ENCODE peak calls at places on chromosomes 11 and 22, in four cellular contexts. One of them, this sample, is unnamed.

GRCh38 chr22:32517488-32517887 is 42.9 kb downstream of the FBXO7 start:
- DNase-seq in cardiac fibroblast: no peak
- DNase-seq in hepatocyte: no peak
- DNase-seq in stimulated activated CD8-positive, alpha-beta memory T cell treated with anti-CD3 and anti-CD28 coated beads, Interleukin-7, amount 100 ng/mL, for 4 hours: no peak
- DNase-seq in this sample: no peak

GRCh38 chr11:66478823-66479740 is 1.2 kb upstream of the DPP3 start:
- DNase-seq in cardiac fibroblast: peak
- DNase-seq in hepatocyte: peak
- DNase-seq in stimulated activated CD8-positive, alpha-beta memory T cell treated with anti-CD3 and anti-CD28 coated beads, Interleukin-7, amount 100 ng/mL, for 4 hours: no peak
- DNase-seq in this sample: no peak

GRCh38 chr22:49689858-49690257 is 137.8 kb downstream of the BRD1 start:
- DNase-seq in cardiac fibroblast: no peak
- DNase-seq in hepatocyte: no peak
- DNase-seq in stimulated activated CD8-positive, alpha-beta memory T cell treated with anti-CD3 and anti-CD28 coated beads, Interleukin-7, amount 100 ng/mL, for 4 hours: no peak
- DNase-seq in this sample: no peak

GRCh38 chr11:17600316-17601205 is 53.5 kb downstream of the OTOG start:
- DNase-seq in cardiac fibroblast: no peak
- DNase-seq in hepatocyte: no peak
- DNase-seq in stimulated activated CD8-positive, alpha-beta memory T cell treated with anti-CD3 and anti-CD28 coated beads, Interleukin-7, amount 100 ng/mL, for 4 hours: no peak
- DNase-seq in this sample: peak

GRCh38 chr11:112884012-112884767 is 77.0 kb upstream of the NCAM1 start:
- DNase-seq in cardiac fibroblast: no peak
- DNase-seq in hepatocyte: no peak
- DNase-seq in stimulated activated CD8-positive, alpha-beta memory T cell treated with anti-CD3 and anti-CD28 coated beads, Interleukin-7, amount 100 ng/mL, for 4 hours: no peak
- DNase-seq in this sample: no peak

GRCh38 chr11:2445107-2445947 is 519 bp downstream of the KCNQ1 start:
- DNase-seq in cardiac fibroblast: no peak
- DNase-seq in hepatocyte: no peak
- DNase-seq in stimulated activated CD8-positive, alpha-beta memory T cell treated with anti-CD3 and anti-CD28 coated beads, Interleukin-7, amount 100 ng/mL, for 4 hours: no peak
- DNase-seq in this sample: peak

GRCh38 chr11:10158461-10158860 is 135.6 kb downstream of the SBF2 start:
- DNase-seq in cardiac fibroblast: no peak
- DNase-seq in hepatocyte: no peak
- DNase-seq in stimulated activated CD8-positive, alpha-beta memory T cell treated with anti-CD3 and anti-CD28 coated beads, Interleukin-7, amount 100 ng/mL, for 4 hours: no peak
- DNase-seq in this sample: no peak

GRCh38 chr11:87081358-87081757 is 43.6 kb downstream of the TMEM135 start:
- DNase-seq in cardiac fibroblast: no peak
- DNase-seq in hepatocyte: no peak
- DNase-seq in stimulated activated CD8-positive, alpha-beta memory T cell treated with anti-CD3 and anti-CD28 coated beads, Interleukin-7, amount 100 ng/mL, for 4 hours: no peak
- DNase-seq in this sample: no peak

GRCh38 chr11:72652133-72652532 is 22.1 kb downstream of the PDE2A start:
- DNase-seq in cardiac fibroblast: no peak
- DNase-seq in hepatocyte: no peak
- DNase-seq in stimulated activated CD8-positive, alpha-beta memory T cell treated with anti-CD3 and anti-CD28 coated beads, Interleukin-7, amount 100 ng/mL, for 4 hours: no peak
- DNase-seq in this sample: no peak

GRCh38 chr11:59173080-59173963 is 1.4 kb downstream of the DTX4 start:
- DNase-seq in cardiac fibroblast: peak
- DNase-seq in hepatocyte: peak
- DNase-seq in stimulated activated CD8-positive, alpha-beta memory T cell treated with anti-CD3 and anti-CD28 coated beads, Interleukin-7, amount 100 ng/mL, for 4 hours: peak
- DNase-seq in this sample: no peak

GRCh38 chr22:20424937-20425587 is 12.6 kb downstream of the SCARF2 start:
- DNase-seq in cardiac fibroblast: no peak
- DNase-seq in hepatocyte: peak
- DNase-seq in stimulated activated CD8-positive, alpha-beta memory T cell treated with anti-CD3 and anti-CD28 coated beads, Interleukin-7, amount 100 ng/mL, for 4 hours: no peak
- DNase-seq in this sample: no peak

GRCh38 chr11:46697303-46697702 is 3.1 kb downstream of the ARHGAP1 start:
- DNase-seq in cardiac fibroblast: peak
- DNase-seq in hepatocyte: no peak
- DNase-seq in stimulated activated CD8-positive, alpha-beta memory T cell treated with anti-CD3 and anti-CD28 coated beads, Interleukin-7, amount 100 ng/mL, for 4 hours: no peak
- DNase-seq in this sample: no peak

GRCh38 chr22:45208993-45209838 is 31.5 kb downstream of the KIAA0930 start:
- DNase-seq in cardiac fibroblast: peak
- DNase-seq in hepatocyte: no peak
- DNase-seq in stimulated activated CD8-positive, alpha-beta memory T cell treated with anti-CD3 and anti-CD28 coated beads, Interleukin-7, amount 100 ng/mL, for 4 hours: no peak
- DNase-seq in this sample: peak

GRCh38 chr11:122851366-122852011 is 13.2 kb downstream of the CRTAM start:
- DNase-seq in cardiac fibroblast: no peak
- DNase-seq in hepatocyte: no peak
- DNase-seq in stimulated activated CD8-positive, alpha-beta memory T cell treated with anti-CD3 and anti-CD28 coated beads, Interleukin-7, amount 100 ng/mL, for 4 hours: no peak
- DNase-seq in this sample: no peak

GRCh38 chr22:31496735-31497146 is 405 bp downstream of the SFI1 start:
- DNase-seq in cardiac fibroblast: no peak
- DNase-seq in hepatocyte: peak
- DNase-seq in stimulated activated CD8-positive, alpha-beta memory T cell treated with anti-CD3 and anti-CD28 coated beads, Interleukin-7, amount 100 ng/mL, for 4 hours: peak
- DNase-seq in this sample: peak

GRCh38 chr11:47915407-47916137 is 64.8 kb upstream of the PTPRJ start:
- DNase-seq in cardiac fibroblast: no peak
- DNase-seq in hepatocyte: no peak
- DNase-seq in stimulated activated CD8-positive, alpha-beta memory T cell treated with anti-CD3 and anti-CD28 coated beads, Interleukin-7, amount 100 ng/mL, for 4 hours: no peak
- DNase-seq in this sample: no peak

GRCh38 chr22:47090591-47091240 is 328.3 kb downstream of the TBC1D22A start:
- DNase-seq in cardiac fibroblast: peak
- DNase-seq in hepatocyte: peak
- DNase-seq in stimulated activated CD8-positive, alpha-beta memory T cell treated with anti-CD3 and anti-CD28 coated beads, Interleukin-7, amount 100 ng/mL, for 4 hours: peak
- DNase-seq in this sample: no peak

GRCh38 chr22:38865201-38866023 is 6.6 kb downstream of the CBX6 start:
- DNase-seq in cardiac fibroblast: no peak
- DNase-seq in hepatocyte: peak
- DNase-seq in stimulated activated CD8-positive, alpha-beta memory T cell treated with anti-CD3 and anti-CD28 coated beads, Interleukin-7, amount 100 ng/mL, for 4 hours: no peak
- DNase-seq in this sample: peak

GRCh38 chr11:44930588-44931302 is 19.9 kb downstream of the TP53I11 start:
- DNase-seq in cardiac fibroblast: no peak
- DNase-seq in hepatocyte: no peak
- DNase-seq in stimulated activated CD8-positive, alpha-beta memory T cell treated with anti-CD3 and anti-CD28 coated beads, Interleukin-7, amount 100 ng/mL, for 4 hours: no peak
- DNase-seq in this sample: no peak

GRCh38 chr22:47386812-47387510 is 624.5 kb downstream of the TBC1D22A start:
- DNase-seq in cardiac fibroblast: no peak
- DNase-seq in hepatocyte: no peak
- DNase-seq in stimulated activated CD8-positive, alpha-beta memory T cell treated with anti-CD3 and anti-CD28 coated beads, Interleukin-7, amount 100 ng/mL, for 4 hours: no peak
- DNase-seq in this sample: no peak

GRCh38 chr11:61713464-61713863 is 33.3 kb downstream of the DAGLA start:
- DNase-seq in cardiac fibroblast: no peak
- DNase-seq in hepatocyte: no peak
- DNase-seq in stimulated activated CD8-positive, alpha-beta memory T cell treated with anti-CD3 and anti-CD28 coated beads, Interleukin-7, amount 100 ng/mL, for 4 hours: no peak
- DNase-seq in this sample: no peak

GRCh38 chr11:45816614-45817013 is 11.7 kb downstream of the SLC35C1 start:
- DNase-seq in cardiac fibroblast: no peak
- DNase-seq in hepatocyte: no peak
- DNase-seq in stimulated activated CD8-positive, alpha-beta memory T cell treated with anti-CD3 and anti-CD28 coated beads, Interleukin-7, amount 100 ng/mL, for 4 hours: no peak
- DNase-seq in this sample: no peak

GRCh38 chr11:122340607-122341006 is 224.6 kb upstream of the BLID start:
- DNase-seq in cardiac fibroblast: no peak
- DNase-seq in hepatocyte: no peak
- DNase-seq in stimulated activated CD8-positive, alpha-beta memory T cell treated with anti-CD3 and anti-CD28 coated beads, Interleukin-7, amount 100 ng/mL, for 4 hours: no peak
- DNase-seq in this sample: no peak

GRCh38 chr11:12801976-12802375 is 127.8 kb downstream of the TEAD1 start:
- DNase-seq in cardiac fibroblast: no peak
- DNase-seq in hepatocyte: no peak
- DNase-seq in stimulated activated CD8-positive, alpha-beta memory T cell treated with anti-CD3 and anti-CD28 coated beads, Interleukin-7, amount 100 ng/mL, for 4 hours: no peak
- DNase-seq in this sample: no peak

GRCh38 chr11:70066628-70067027 is 11.5 kb upstream of the ANO1 start:
- DNase-seq in cardiac fibroblast: no peak
- DNase-seq in hepatocyte: no peak
- DNase-seq in stimulated activated CD8-positive, alpha-beta memory T cell treated with anti-CD3 and anti-CD28 coated beads, Interleukin-7, amount 100 ng/mL, for 4 hours: no peak
- DNase-seq in this sample: no peak

GRCh38 chr22:24305260-24305692 is 34.6 kb downstream of the SPECC1L start:
- DNase-seq in cardiac fibroblast: peak
- DNase-seq in hepatocyte: no peak
- DNase-seq in stimulated activated CD8-positive, alpha-beta memory T cell treated with anti-CD3 and anti-CD28 coated beads, Interleukin-7, amount 100 ng/mL, for 4 hours: no peak
- DNase-seq in this sample: no peak

GRCh38 chr22:28444659-28445058 is 235.0 kb downstream of the TTC28 start:
- DNase-seq in cardiac fibroblast: no peak
- DNase-seq in hepatocyte: no peak
- DNase-seq in stimulated activated CD8-positive, alpha-beta memory T cell treated with anti-CD3 and anti-CD28 coated beads, Interleukin-7, amount 100 ng/mL, for 4 hours: no peak
- DNase-seq in this sample: no peak

This sample was measured in cardiac septum.